ENCODE peak calls at places on chromosomes 4 and X, in nine cellular contexts. C is fibroblast of pulmonary artery, M is spleen, R is WERI-Rb-1, N is psoas muscle, G is PC-9, W is cardiac fibroblast, P is heart left ventricle, Q is BJ. O is an unnamed sample.

GRCh38 chr4:105088110-105088879 is 58.4 kb upstream of the TET2 start:
- DNase-seq in G (no peak), Q (peak), M (no peak), C (peak), P (no peak), W (peak), R (no peak), N (no peak), O (peak)

GRCh38 chr4:14188214-14188613 is 560.7 kb upstream of the BOD1L1 start:
- DNase-seq in G (no peak), P (no peak), C (no peak), N (no peak), R (no peak), M (no peak), Q (no peak), W (no peak), O (no peak)

GRCh38 chr4:101265816-101266172 is 81.5 kb downstream of the PPP3CA start:
- DNase-seq in W (no peak), R (no peak), G (peak), M (no peak), N (no peak), Q (no peak), C (no peak), P (no peak), O (no peak)

GRCh38 chr4:67087897-67088296 is 457.4 kb downstream of the CENPC start:
- DNase-seq in C (peak), G (no peak), N (peak), Q (no peak), M (no peak), P (peak), R (peak), W (peak), O (peak)

GRCh38 chr4:150999091-150999490 is 16.0 kb downstream of the LRBA start:
- DNase-seq in P (no peak), N (no peak), Q (no peak), R (no peak), M (no peak), C (no peak), G (no peak), W (no peak), O (no peak)

GRCh38 chrX:111352424-111352823 is 59.6 kb downstream of the DCX start:
- DNase-seq in G (no peak), R (no peak), N (peak), C (peak), Q (no peak), M (no peak), P (peak), W (peak), O (peak)

GRCh38 chr4:142940614-142941013 is 94.5 kb upstream of the INPP4B start:
- DNase-seq in G (no peak), P (no peak), C (no peak), W (no peak), R (no peak), Q (no peak), N (no peak), M (no peak), O (no peak)

GRCh38 chrX:45669715-45670360 is 469.2 kb upstream of the DIPK2B start:
- DNase-seq in P (no peak), C (peak), Q (no peak), N (no peak), G (no peak), R (no peak), W (peak), M (no peak), O (peak)

GRCh38 chr4:55278316-55278715 is 67.7 kb upstream of the SRD5A3 start:
- DNase-seq in Q (no peak), G (no peak), P (no peak), C (no peak), N (no peak), W (no peak), M (no peak), R (no peak), O (no peak)

GRCh38 chrX:5681159-5681558 is 547.5 kb downstream of the NLGN4X start:
- DNase-seq in W (no peak), M (no peak), Q (no peak), C (no peak), P (no peak), G (no peak), N (no peak), R (no peak), O (peak)

GRCh38 chr4:39814403-39815185 is 116.7 kb downstream of the UBE2K start:
- DNase-seq in R (no peak), W (peak), Q (no peak), N (no peak), G (no peak), P (no peak), M (no peak), C (peak), O (peak)

GRCh38 chrX:111270339-111270738 is at the start of gene CAPN6:
- DNase-seq in C (no peak), R (no peak), Q (no peak), G (no peak), N (peak), W (peak), M (no peak), P (no peak), O (peak)

GRCh38 chrX:123807825-123808416 is 51.9 kb upstream of the XIAP start:
- DNase-seq in W (no peak), C (no peak), N (no peak), P (no peak), G (no peak), Q (peak), M (no peak), R (no peak), O (peak)

GRCh38 chrX:112851806-112852205 is 11.2 kb upstream of the AMOT start:
- DNase-seq in R (no peak), Q (no peak), P (peak), G (peak), N (no peak), C (peak), M (no peak), W (peak), O (peak)

GRCh38 chr4:125547842-125548241 is 233.1 kb downstream of the FAT4 start:
- DNase-seq in P (no peak), Q (no peak), W (peak), M (no peak), R (no peak), G (no peak), C (peak), N (no peak), O (no peak)

GRCh38 chr4:185640809-185641675 is 105.7 kb upstream of the PDLIM3 start:
- DNase-seq in M (no peak), R (peak), C (peak), Q (peak), P (no peak), W (peak), N (no peak), G (peak), O (peak)

DNA sequence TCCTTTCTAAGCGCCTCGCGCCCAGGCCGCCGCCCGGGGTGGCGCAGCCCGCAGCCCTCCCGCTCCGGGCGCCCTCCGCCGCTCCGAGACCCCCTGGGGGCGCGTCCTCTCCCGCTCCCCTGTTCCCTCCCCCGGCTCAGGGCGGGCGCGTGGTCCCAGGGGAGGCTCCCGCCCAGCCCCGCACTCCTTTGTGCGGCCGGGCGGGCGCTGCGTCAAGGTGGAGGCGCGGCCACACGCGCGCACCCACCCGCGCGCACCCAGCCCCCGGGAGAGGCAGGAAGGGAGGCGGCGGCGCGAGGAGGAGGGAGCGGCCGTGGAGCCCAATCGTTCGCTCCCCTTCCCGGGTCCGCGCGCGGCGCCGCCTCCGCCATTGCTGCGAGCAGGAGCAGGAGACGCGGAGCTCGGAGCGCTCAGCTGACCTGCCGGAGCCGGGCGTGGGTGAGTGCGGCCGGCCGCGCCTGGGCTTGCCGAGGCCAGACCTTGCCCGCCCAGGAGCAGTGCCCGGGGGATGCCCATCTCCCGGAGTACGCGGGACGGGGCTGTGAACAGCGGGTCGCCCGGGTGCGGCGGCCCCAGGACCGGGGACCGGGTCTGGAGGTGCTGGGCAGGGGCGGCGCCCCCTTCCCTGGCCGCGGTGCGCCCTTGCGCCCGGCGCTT is at the start of gene NSG1:
- DNase-seq in M (no peak), G (no peak), C (peak), Q (no peak), W (peak), R (no peak), N (no peak), P (no peak), O (peak)
- H3K4me3 ChIP-seq in M (peak), G (no peak), C (peak), Q (peak), W (peak), R (peak), N (peak), P (peak), O (no peak)

GRCh38 chrX:38149016-38149415 is 71.7 kb downstream of the SRPX start:
- DNase-seq in C (no peak), R (no peak), Q (no peak), G (no peak), N (no peak), W (no peak), P (no peak), M (no peak), O (no peak)
- TF ChIP-seq CTCF in C (no peak), R (no peak), Q (no peak), G (no peak), N (no peak), W (no peak), P (no peak), M (no peak), O (no peak)

DNA sequence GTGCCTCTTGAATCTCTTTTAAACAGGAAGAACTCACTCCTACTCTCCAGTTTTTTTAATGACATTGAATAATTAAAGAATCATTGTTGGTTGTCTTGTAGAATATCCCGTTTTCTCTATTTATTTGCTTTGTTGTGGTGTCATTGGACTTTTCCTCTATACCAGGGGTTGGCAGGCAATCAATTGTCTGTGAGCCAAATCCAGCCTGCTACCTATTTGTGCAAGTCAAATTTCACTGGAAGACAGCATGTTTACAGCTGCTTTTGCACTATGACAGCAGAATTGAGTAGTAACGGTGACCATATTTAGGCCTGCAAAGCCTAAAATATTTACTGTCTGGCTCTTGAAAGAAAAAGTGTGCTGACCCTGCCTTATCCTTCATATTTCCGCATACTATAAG is 34.8 kb downstream of the POLA1 start:
- DNase-seq in C (no peak), W (no peak), N (no peak), P (no peak), Q (no peak), R (no peak), G (no peak), M (no peak), O (no peak)
- H3K4me3 ChIP-seq in C (no peak), W (no peak), N (no peak), P (no peak), Q (no peak), R (no peak), G (no peak), M (no peak), O (no peak)

GRCh38 chrX:9180623-9181022 is 146.7 kb upstream of the FAM9B start:
- DNase-seq in W (no peak), M (no peak), C (no peak), G (no peak), R (no peak), P (no peak), Q (no peak), N (no peak), O (no peak)
- TF ChIP-seq CTCF in W (no peak), M (no peak), C (no peak), G (no peak), R (no peak), P (no peak), Q (no peak), N (no peak), O (no peak)